ENCODE peak calls at places on chromosomes 13 and 19, in ten cellular contexts. Z, G, M, C, H, X, J, B, L and K are unnamed samples.

GRCh38 chr19:42280761-42281174 is 11.7 kb downstream of the CIC start:
- DNase-seq in C (no peak), J (no peak), M (no peak), H (no peak), G (no peak), L (peak), B (no peak), X (no peak), Z (no peak), K (no peak)

GRCh38 chr19:15108145-15108844 is 1.1 kb downstream of the SYDE1 start:
- DNase-seq in J (peak), B (no peak), L (no peak), G (no peak), C (no peak), X (no peak), Z (no peak), H (no peak), M (no peak), K (no peak)

GRCh38 chr13:22235285-22235949 is 564.5 kb downstream of the FGF9 start:
- DNase-seq in B (no peak), H (no peak), C (no peak), L (no peak), X (peak), Z (no peak), M (peak), G (no peak), J (no peak), K (no peak)

GRCh38 chr19:46639356-46640061 is 3.5 kb upstream of the GNG8 start:
- DNase-seq in L (peak), M (no peak), C (no peak), Z (no peak), G (no peak), B (no peak), X (no peak), J (peak), H (no peak), K (no peak)

GRCh38 chr13:110275931-110276552 is 30.9 kb downstream of the COL4A1 start:
- DNase-seq in H (no peak), Z (no peak), J (no peak), C (no peak), L (peak), M (no peak), G (no peak), X (no peak), B (no peak), K (no peak)

GRCh38 chr19:3849092-3849491 is 19.7 kb downstream of the ZFR2 start:
- DNase-seq in L (no peak), B (peak), J (peak), H (no peak), X (peak), Z (peak), M (peak), G (no peak), C (peak), K (peak)

GRCh38 chr19:1351324-1351947 is 32.3 kb upstream of the NDUFS7 start:
- DNase-seq in G (no peak), M (no peak), Z (no peak), X (no peak), J (no peak), C (no peak), B (no peak), L (no peak), H (no peak), K (no peak)

GRCh38 chr19:17488593-17489391 is 18.5 kb downstream of the SLC27A1 start:
- DNase-seq in L (peak), C (peak), M (peak), B (peak), H (no peak), J (no peak), G (no peak), Z (peak), X (peak), K (peak)

GRCh38 chr19:3094638-3095374 is 644 bp downstream of the GNA11 start:
- DNase-seq in L (no peak), M (no peak), B (no peak), J (peak), X (peak), C (peak), Z (no peak), H (no peak), G (no peak), K (no peak)

GRCh38 chr13:76884167-76884566 is 2.0 kb downstream of the KCTD12 start:
- DNase-seq in M (peak), B (peak), L (peak), J (peak), C (peak), G (no peak), X (peak), H (no peak), Z (no peak), K (peak)

GRCh38 chr19:10408511-10409291 is 5.4 kb upstream of the CDC37 start:
- DNase-seq in H (no peak), X (no peak), L (no peak), M (no peak), B (no peak), C (no peak), Z (peak), G (no peak), J (no peak), K (peak)

GRCh38 chr19:43229315-43229714 is 23.9 kb upstream of the PSG4 start:
- DNase-seq in H (peak), J (no peak), Z (no peak), L (no peak), X (no peak), G (no peak), M (peak), B (no peak), C (peak), K (no peak)

GRCh38 chr19:18649371-18650047 is 12.7 kb downstream of the KLHL26 start:
- DNase-seq in X (no peak), B (no peak), J (peak), M (peak), L (peak), Z (no peak), C (peak), H (no peak), G (no peak), K (no peak)

GRCh38 chr19:15294591-15294990 is 37.7 kb downstream of the BRD4 start:
- DNase-seq in X (no peak), H (no peak), Z (no peak), M (no peak), C (no peak), B (no peak), L (no peak), J (no peak), G (no peak), K (no peak)

GRCh38 chr13:96967248-96967745 is 27.0 kb downstream of the OXGR1 start:
- DNase-seq in L (no peak), B (no peak), G (no peak), J (peak), M (no peak), Z (no peak), C (peak), X (no peak), H (no peak), K (no peak)

GRCh38 chr19:47842941-47843340 is 16.1 kb upstream of the TPRX2 start:
- DNase-seq in X (no peak), B (no peak), G (no peak), J (no peak), Z (no peak), M (no peak), C (no peak), L (no peak), H (no peak), K (no peak)

GRCh38 chr13:80881495-80882482 is 540.9 kb upstream of the SPRY2 start:
- DNase-seq in X (no peak), J (peak), G (no peak), C (peak), L (no peak), B (no peak), Z (no peak), M (peak), H (no peak), K (no peak)

GRCh38 chr19:18128044-18128443 is 24.9 kb upstream of the PIK3R2 start:
- DNase-seq in H (no peak), Z (no peak), G (no peak), J (peak), C (no peak), M (peak), L (no peak), X (no peak), B (no peak), K (no peak)

GRCh38 chr13:110885516-110885915 is 29.4 kb downstream of the ANKRD10 start:
- DNase-seq in H (no peak), B (no peak), L (no peak), Z (no peak), M (no peak), G (no peak), X (no peak), C (no peak), J (no peak), K (no peak)

GRCh38 chr13:84237181-84237580 is 354.9 kb upstream of the SLITRK1 start:
- DNase-seq in M (no peak), G (no peak), B (no peak), L (no peak), H (no peak), J (no peak), X (no peak), Z (no peak), C (no peak), K (no peak)

GRCh38 chr13:29886446-29886845 is 36.0 kb upstream of the UBL3 start:
- DNase-seq in Z (no peak), C (no peak), M (no peak), H (no peak), B (no peak), X (no peak), J (no peak), L (no peak), G (no peak), K (no peak)

GRCh38 chr19:4583961-4584669 is 24.6 kb upstream of the SEMA6B start:
- DNase-seq in B (peak), C (peak), H (no peak), G (no peak), M (no peak), X (peak), Z (no peak), L (no peak), J (no peak), K (peak)

GRCh38 chr13:28338202-28338601 is 156.7 kb downstream of the FLT1 start:
- DNase-seq in M (no peak), H (no peak), J (no peak), G (no peak), C (no peak), X (no peak), L (no peak), Z (no peak), B (no peak), K (no peak)

GRCh38 chr19:52786078-52786463 is 520 bp downstream of the ZNF600 start:
- DNase-seq in X (peak), B (peak), J (no peak), C (peak), L (peak), Z (no peak), M (peak), G (no peak), H (no peak), K (peak)

GRCh38 chr13:60788156-60788829 is 391.3 kb downstream of the TDRD3 start:
- DNase-seq in C (peak), Z (no peak), B (no peak), H (no peak), M (peak), X (no peak), J (no peak), G (no peak), L (peak), K (no peak)

GRCh38 chr19:2164020-2164988 is 571 bp downstream of the DOT1L start:
- DNase-seq in J (no peak), B (no peak), M (no peak), C (peak), L (no peak), G (no peak), H (no peak), X (peak), Z (no peak), K (peak)

GRCh38 chr19:5131031-5131865 is 162.3 kb downstream of the KDM4B start:
- DNase-seq in B (peak), L (no peak), H (no peak), G (no peak), M (no peak), C (no peak), J (no peak), X (no peak), Z (peak), K (peak)

GRCh38 chr19:3768015-3768747 is 3.8 kb downstream of the RAX2 start:
- DNase-seq in G (no peak), J (no peak), H (no peak), B (no peak), M (no peak), C (no peak), Z (no peak), X (no peak), L (no peak), K (no peak)

GRCh38 chr13:49216334-49216733 is 3.8 kb upstream of the MLNR start:
- DNase-seq in L (no peak), X (no peak), M (no peak), J (no peak), Z (no peak), B (no peak), H (no peak), C (no peak), G (no peak), K (no peak)

GRCh38 chr13:23455401-23456185 is 22.1 kb upstream of the SACS start:
- DNase-seq in J (no peak), H (no peak), L (no peak), Z (no peak), C (peak), X (no peak), B (no peak), G (no peak), M (peak), K (no peak)

GRCh38 chr19:40701758-40702157 is 11.3 kb upstream of the NUMBL start:
- DNase-seq in X (no peak), Z (no peak), G (no peak), B (no peak), C (no peak), H (no peak), M (no peak), J (no peak), L (no peak), K (no peak)

GRCh38 chr19:41541990-41542584 is 33.9 kb upstream of the CEACAM21 start:
- DNase-seq in M (peak), Z (peak), L (peak), C (peak), J (peak), H (no peak), B (peak), G (no peak), X (peak), K (peak)

GRCh38 chr19:34837262-34837661 is 64.2 kb upstream of the ZNF599 start:
- DNase-seq in M (no peak), C (no peak), B (no peak), Z (no peak), X (no peak), L (peak), H (no peak), J (peak), G (no peak), K (no peak)

GRCh38 chr19:34838753-34839431 is 65.9 kb upstream of the ZNF599 start:
- DNase-seq in J (peak), M (no peak), G (no peak), X (no peak), H (no peak), L (no peak), Z (peak), B (peak), C (peak), K (peak)

GRCh38 chr19:34844254-34844653 is 71.2 kb upstream of the ZNF599 start:
- DNase-seq in C (no peak), J (no peak), M (no peak), L (no peak), Z (no peak), G (no peak), H (no peak), B (no peak), X (no peak), K (no peak)

GRCh38 chr19:34838248-34838647 is 65.2 kb upstream of the ZNF599 start:
- DNase-seq in X (no peak), L (no peak), C (peak), B (no peak), J (peak), M (peak), G (no peak), Z (no peak), H (no peak), K (no peak)

DNA sequence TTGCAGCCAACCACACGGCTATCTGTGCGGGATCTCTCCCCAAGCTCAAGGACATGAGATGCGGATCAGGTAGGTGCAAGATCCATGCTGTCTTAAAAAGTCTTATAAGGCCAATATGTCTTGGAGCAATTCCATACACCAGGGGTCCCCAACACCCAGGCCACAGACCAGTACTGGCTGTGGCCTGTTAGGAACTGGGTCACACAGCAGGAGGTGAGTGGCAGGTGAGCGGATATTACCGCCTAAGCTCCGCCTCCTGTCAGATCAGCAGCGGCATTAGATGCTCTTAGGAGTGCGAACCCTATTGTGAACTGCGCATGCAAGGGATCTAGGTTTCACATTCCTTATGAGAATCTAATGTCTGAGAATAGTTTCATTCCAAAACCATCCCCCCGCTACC is 68.8 kb upstream of the ZNF599 start:
- DNase-seq in Z (no peak), B (peak), C (no peak), M (no peak), J (no peak), H (no peak), L (no peak), G (no peak), X (no peak), K (no peak)
- TF ChIP-seq CTCF in Z (no peak), B (no peak), C (no peak), M (no peak), J (no peak), H (no peak), L (no peak), G (no peak), X (no peak), K (no peak)

GRCh38 chr13:24540236-24541126 is 27.9 kb upstream of the PARP4 start:
- DNase-seq in L (no peak), J (peak), B (peak), X (peak), Z (no peak), M (no peak), G (no peak), H (no peak), C (no peak), K (peak)
- TF ChIP-seq CTCF in L (no peak), J (peak), B (peak), X (peak), Z (no peak), M (no peak), G (peak), H (peak), C (no peak), K (peak)

DNA sequence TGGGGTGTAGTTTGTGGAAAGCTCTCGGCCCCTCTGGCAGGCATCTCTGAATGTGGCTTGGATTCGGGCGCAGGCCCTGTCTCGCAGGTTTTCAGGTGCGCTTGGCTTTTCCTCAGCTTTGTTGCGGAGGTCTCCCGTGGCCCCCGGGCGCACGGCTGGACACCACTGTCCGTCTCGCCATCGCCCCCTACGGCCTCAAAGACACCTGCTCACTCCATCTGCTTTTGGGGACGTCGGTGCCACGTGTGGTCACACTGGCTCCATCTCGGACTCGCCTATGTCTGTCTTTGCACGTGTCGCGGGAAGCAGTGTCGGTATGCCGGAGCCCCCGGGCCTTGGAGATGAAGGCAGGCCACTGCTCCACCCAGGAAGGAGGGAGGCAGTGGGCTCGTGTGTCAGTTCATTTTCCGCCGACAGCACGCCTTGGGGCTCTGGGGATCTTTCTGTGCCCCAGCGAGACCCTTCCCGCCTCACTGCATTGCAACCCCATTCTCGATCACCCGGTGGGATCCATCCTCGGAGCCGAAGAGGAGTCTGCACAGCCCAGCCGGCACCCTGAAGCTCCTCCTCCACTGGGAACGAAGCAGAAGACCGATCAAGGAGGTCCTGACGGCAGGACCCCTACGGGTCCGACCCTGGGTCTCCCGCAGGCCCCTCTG is 42.1 kb downstream of the ZNF146 start:
- DNase-seq in G (no peak), L (no peak), Z (no peak), X (no peak), B (no peak), J (no peak), C (no peak), M (no peak), H (no peak), K (no peak)
- TF ChIP-seq CTCF in G (no peak), L (no peak), Z (no peak), X (no peak), B (no peak), J (no peak), C (no peak), M (no peak), H (no peak), K (no peak)

DNA sequence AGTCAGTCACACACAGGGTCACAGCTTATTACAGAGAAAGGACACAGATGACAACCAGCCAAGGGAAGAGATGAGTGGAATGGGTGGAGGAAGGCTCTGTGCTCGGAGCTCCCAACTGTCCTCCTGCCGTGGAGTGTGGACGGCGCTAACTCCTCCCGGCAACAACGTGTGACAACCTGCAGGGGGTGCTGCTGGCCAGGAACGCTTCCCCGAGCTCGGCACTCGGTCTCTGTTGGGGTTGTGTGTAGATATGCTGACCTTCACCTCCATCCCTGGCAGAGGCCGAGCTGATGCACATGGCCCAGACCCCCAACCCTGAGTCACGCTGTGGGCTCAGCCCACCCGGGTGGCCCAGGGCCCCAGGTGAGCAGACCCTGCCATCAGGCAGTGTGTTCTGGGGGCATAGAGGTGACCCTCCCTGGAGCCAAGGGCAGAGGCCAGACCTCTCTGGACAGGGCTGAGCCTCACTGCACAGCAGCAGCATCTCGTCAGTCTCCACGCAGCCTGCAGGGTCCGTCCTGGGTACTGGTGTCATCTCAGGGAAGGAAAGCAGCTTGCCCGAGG is 14.1 kb downstream of the ZNF444 start:
- DNase-seq in B (peak), Z (no peak), L (no peak), C (no peak), H (no peak), M (no peak), X (no peak), G (no peak), J (peak), K (peak)
- TF ChIP-seq CTCF in B (peak), Z (no peak), L (no peak), C (peak), H (peak), M (peak), X (peak), G (no peak), J (peak), K (no peak)

GRCh38 chr13:42812311-42812710 is 30.9 kb downstream of the FAM216B start:
- DNase-seq in M (no peak), X (no peak), C (no peak), G (no peak), Z (no peak), H (no peak), B (no peak), L (no peak), J (peak), K (no peak)
- TF ChIP-seq CTCF in M (no peak), X (no peak), C (no peak), G (no peak), Z (no peak), H (no peak), B (no peak), L (no peak), J (no peak), K (no peak)

GRCh38 chr19:27779953-27780352 is 1433.0 kb downstream of the UQCRFS1 start:
- DNase-seq in H (no peak), X (no peak), J (no peak), Z (no peak), L (no peak), M (no peak), B (no peak), G (no peak), C (no peak), K (no peak)

GRCh38 chr19:27776020-27776419 is 1436.9 kb downstream of the UQCRFS1 start:
- DNase-seq in C (peak), H (no peak), Z (no peak), L (no peak), G (no peak), M (peak), B (no peak), J (peak), X (no peak), K (no peak)

GRCh38 chr19:27776524-27776923 is 1436.4 kb downstream of the UQCRFS1 start:
- DNase-seq in J (peak), G (no peak), C (no peak), L (no peak), B (no peak), X (no peak), H (no peak), Z (no peak), M (no peak), K (no peak)

GRCh38 chr19:27777242-27777641 is 1435.7 kb downstream of the UQCRFS1 start:
- DNase-seq in C (no peak), H (no peak), Z (no peak), L (no peak), G (no peak), J (no peak), B (no peak), M (no peak), X (no peak), K (no peak)

DNA sequence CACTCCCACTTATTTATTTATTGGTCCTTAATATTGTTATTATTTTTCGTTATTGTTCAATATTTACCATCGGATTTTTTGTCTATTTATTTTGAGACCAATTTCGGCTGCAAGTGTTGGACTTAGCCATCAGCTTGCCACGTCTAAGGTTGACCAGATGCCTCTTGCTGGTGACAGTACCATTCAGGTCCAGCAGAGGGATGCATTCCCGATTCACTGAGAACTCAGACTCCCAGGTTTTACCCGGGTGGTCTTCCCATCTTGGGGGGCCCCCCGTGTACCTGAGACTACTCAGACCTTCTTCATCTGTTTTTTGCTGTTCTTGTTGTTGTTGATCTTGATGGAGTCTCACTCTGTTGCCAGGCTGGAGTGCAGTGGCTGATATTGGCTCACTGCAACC is 1435.2 kb downstream of the UQCRFS1 start:
- DNase-seq in H (no peak), C (no peak), G (no peak), Z (no peak), M (no peak), B (no peak), J (peak), X (no peak), L (no peak), K (no peak)
- TF ChIP-seq CTCF in H (no peak), C (peak), G (no peak), Z (no peak), M (no peak), B (no peak), J (peak), X (peak), L (no peak), K (peak)